ENCODE peak calls at places on chromosomes 11 and 22, in six cellular contexts. P is fibroblast of the aortic adventitia; W is epithelial cell of esophagus; R is upper lobe of right lung; C is HFF-Myc; O is CD8-positive, alpha-beta T cell. A is an unnamed sample.

GRCh38 chr22:49959782-49960158 is 802 bp upstream of the PIM3 start:
- DNase-seq in C (no peak), R (no peak), P (no peak), O (no peak), W (peak), A (peak)

GRCh38 chr22:45889093-45889538 is 87.8 kb downstream of the WNT7B start:
- DNase-seq in W (no peak), C (no peak), R (peak), P (no peak), O (no peak), A (no peak)

GRCh38 chr22:46471901-46472721 is 65.3 kb downstream of the CELSR1 start:
- DNase-seq in P (no peak), C (no peak), O (no peak), W (peak), R (no peak), A (no peak)

GRCh38 chr11:115724709-115725108 is 220.5 kb upstream of the CADM1 start:
- DNase-seq in C (no peak), R (no peak), P (no peak), O (no peak), W (no peak), A (no peak)

GRCh38 chr11:62489204-62489603 is 57.4 kb downstream of the AHNAK start:
- DNase-seq in C (no peak), O (no peak), W (no peak), P (peak), R (no peak), A (no peak)

GRCh38 chr22:46596819-46597218 is 23.4 kb upstream of the GRAMD4 start:
- DNase-seq in C (no peak), R (peak), P (no peak), O (no peak), W (peak), A (no peak)

GRCh38 chr11:126917531-126918204 is 82.9 kb downstream of the KIRREL3 start:
- DNase-seq in W (peak), P (peak), O (no peak), C (peak), R (no peak), A (peak)

GRCh38 chr11:2804701-2805387 is 80.7 kb downstream of the CDKN1C start:
- DNase-seq in R (peak), W (no peak), O (no peak), P (no peak), C (no peak), A (no peak)

GRCh38 chr11:115873813-115874212 is 369.6 kb upstream of the CADM1 start:
- DNase-seq in W (no peak), O (no peak), R (no peak), C (no peak), P (no peak), A (no peak)

GRCh38 chr11:119210035-119210434 is 3.9 kb downstream of the CBL start:
- DNase-seq in R (no peak), O (no peak), P (no peak), C (no peak), W (peak), A (no peak)

GRCh38 chr11:7642747-7643146 is 30.6 kb downstream of the CYB5R2 start:
- DNase-seq in R (no peak), W (peak), P (no peak), O (no peak), C (no peak), A (no peak)

GRCh38 chr11:12803086-12803826 is 129.0 kb downstream of the TEAD1 start:
- DNase-seq in R (no peak), P (peak), O (no peak), C (no peak), W (peak), A (peak)

GRCh38 chr11:72777755-72778278 is 16.0 kb downstream of the STARD10 start:
- DNase-seq in W (no peak), P (no peak), O (no peak), R (no peak), C (no peak), A (no peak)

GRCh38 chr11:69516526-69516925 is 35.1 kb downstream of the LINC01488 start:
- DNase-seq in R (peak), P (no peak), C (no peak), O (no peak), W (no peak), A (peak)

DNA sequence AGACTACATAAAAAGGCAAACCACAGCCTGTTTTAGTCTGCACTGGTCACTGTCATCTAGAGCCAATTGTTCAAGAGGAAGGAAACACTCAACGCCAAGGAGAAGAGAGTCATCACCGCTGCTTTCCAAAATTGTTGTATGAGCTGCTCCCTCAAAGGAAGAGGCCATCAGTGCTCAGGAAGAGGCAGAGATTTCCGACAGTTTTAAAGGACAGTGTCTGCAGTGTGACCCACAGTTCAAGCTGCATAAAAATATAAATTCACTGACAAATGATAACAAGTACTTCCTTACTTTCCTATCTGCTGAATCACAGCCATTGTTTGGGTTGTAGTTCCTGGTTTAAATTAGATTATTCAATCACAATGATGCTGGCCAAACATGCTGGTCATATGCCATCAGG is 16.4 kb downstream of the PRCP start:
- DNase-seq in W (no peak), P (peak), R (no peak), O (no peak), C (no peak), A (no peak)
- H3K4me3 ChIP-seq in W (no peak), P (no peak), R (no peak), O (no peak), C (no peak), A (no peak)

GRCh38 chr22:38215156-38216038 is 13.6 kb downstream of the MAFF start:
- DNase-seq in R (no peak), C (no peak), P (no peak), O (no peak), W (no peak), A (no peak)
- H3K4me3 ChIP-seq in R (no peak), C (no peak), P (no peak), O (no peak), W (no peak), A (no peak)

DNA sequence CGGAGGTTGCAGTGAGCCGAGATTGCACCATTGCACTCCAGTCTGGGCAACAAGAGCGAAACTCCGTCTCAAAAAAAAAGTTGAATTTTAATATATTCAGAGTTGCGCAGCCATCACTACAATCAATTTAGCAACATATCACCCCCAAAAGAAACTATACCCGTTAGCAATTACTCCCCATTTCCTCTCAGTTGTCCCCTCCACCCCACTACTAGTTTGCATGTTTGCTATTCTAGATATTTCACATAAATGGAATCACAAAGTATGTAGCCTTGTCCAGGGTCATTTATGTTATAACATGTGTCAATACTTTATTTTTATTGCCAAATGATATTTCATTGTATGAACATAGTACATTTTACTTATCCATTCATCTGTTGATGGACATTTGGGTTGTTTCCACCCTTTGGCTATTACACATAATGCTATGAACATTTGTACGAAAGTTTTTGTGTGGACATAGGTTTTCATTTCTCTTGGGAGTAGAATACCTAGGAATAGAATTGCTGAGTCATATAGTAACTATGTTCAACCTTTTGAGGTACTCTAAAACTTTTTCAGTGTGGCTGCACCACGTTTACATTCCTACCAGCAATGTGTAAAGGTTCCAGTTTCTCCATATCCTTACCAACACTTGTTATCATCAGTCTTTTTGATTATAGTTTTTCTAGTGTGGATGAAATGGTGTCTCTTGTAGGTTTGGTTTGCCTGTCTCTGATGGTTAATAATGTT is 2.2 kb downstream of the ZNF143 start:
- DNase-seq in O (no peak), P (peak), W (peak), R (no peak), C (no peak), A (no peak)
- H3K4me3 ChIP-seq in O (no peak), P (no peak), W (no peak), R (peak), C (no peak), A (no peak)

GRCh38 chr11:8962827-8963226 is 1.4 kb downstream of the TMEM9B start:
- DNase-seq in C (no peak), O (no peak), W (no peak), P (no peak), R (no peak), A (no peak)
- H3K4me3 ChIP-seq in C (peak), O (no peak), W (peak), P (peak), R (peak), A (no peak)

GRCh38 chr11:35173011-35173511 is 34.1 kb downstream of the CD44 start:
- DNase-seq in P (peak), R (peak), C (no peak), W (no peak), O (no peak), A (peak)
- H3K4me3 ChIP-seq in P (no peak), R (no peak), C (no peak), W (no peak), O (peak), A (no peak)

GRCh38 chr11:44941286-44942021 is 9.2 kb downstream of the TP53I11 start:
- DNase-seq in C (no peak), O (no peak), P (no peak), R (no peak), W (no peak), A (no peak)

GRCh38 chr11:44943696-44944095 is 7.0 kb downstream of the TP53I11 start:
- DNase-seq in C (no peak), R (no peak), P (no peak), O (no peak), W (no peak), A (no peak)

GRCh38 chr11:44943118-44943517 is 7.6 kb downstream of the TP53I11 start:
- DNase-seq in P (no peak), W (no peak), C (no peak), O (no peak), R (peak), A (no peak)

GRCh38 chr11:44940835-44941234 is 9.8 kb downstream of the TP53I11 start:
- DNase-seq in W (no peak), P (no peak), O (no peak), R (no peak), C (no peak), A (no peak)

GRCh38 chr11:44942029-44942710 is 8.5 kb downstream of the TP53I11 start:
- DNase-seq in O (no peak), R (no peak), C (no peak), P (no peak), W (no peak), A (no peak)
- H3K4me3 ChIP-seq in O (no peak), R (no peak), C (no peak), P (no peak), W (no peak), A (no peak)

GRCh38 chr11:20207781-20208621 is 47.7 kb upstream of the DBX1 start:
- DNase-seq in W (peak), P (no peak), C (no peak), R (peak), O (no peak), A (no peak)
- H3K4me3 ChIP-seq in W (no peak), P (no peak), C (no peak), R (no peak), O (no peak), A (no peak)

GRCh38 chr11:67022341-67022933 is 497 bp upstream of the SYT12 start:
- DNase-seq in O (no peak), R (no peak), W (peak), P (peak), C (no peak), A (peak)
- H3K4me3 ChIP-seq in O (no peak), R (peak), W (peak), P (peak), C (peak), A (no peak)

DNA sequence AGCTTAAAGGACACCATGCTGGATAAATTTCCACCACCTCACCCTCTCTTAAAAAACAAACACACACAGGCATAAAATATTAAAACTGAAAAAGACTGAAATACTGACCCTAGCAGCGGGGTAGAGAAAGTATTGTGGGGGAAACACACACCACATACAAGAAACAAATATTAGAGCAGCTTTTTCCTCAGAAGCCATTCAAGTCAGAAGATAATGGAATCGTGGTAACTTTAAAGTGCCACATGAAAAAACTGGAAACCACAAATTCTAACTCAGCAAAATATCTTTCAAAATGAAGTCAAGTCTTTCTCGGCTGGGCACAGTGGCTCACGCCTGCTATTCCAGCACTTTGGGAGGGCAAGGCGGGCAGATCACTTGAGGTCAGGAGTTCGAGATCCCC is 223.2 kb downstream of the DYNC2H1 start:
- DNase-seq in C (no peak), P (no peak), W (no peak), R (no peak), O (no peak), A (no peak)
- H3K4me3 ChIP-seq in C (no peak), P (no peak), W (no peak), R (no peak), O (no peak), A (no peak)

A was measured in fibroblast of mammary gland.